ENCODE peak calls at places on chromosomes 7 and 10, in four cellular contexts. C is adrenal gland, Z is H54, V is HEK293T. H is an unnamed sample.

GRCh38 chr10:132477066-132477397 is 60.6 kb upstream of the INPP5A start:
- DNase-seq in Z (no peak), V (no peak), C (no peak), H (no peak)

GRCh38 chr7:41038211-41038610 is 664.7 kb downstream of the INHBA start:
- DNase-seq in V (no peak), Z (no peak), C (no peak), H (no peak)

GRCh38 chr7:117600912-117601311 is 121.1 kb downstream of the CFTR start:
- DNase-seq in V (no peak), C (no peak), Z (no peak), H (no peak)

GRCh38 chr10:30437039-30437781 is 3.2 kb downstream of the MAP3K8 start:
- DNase-seq in V (no peak), C (no peak), Z (no peak), H (no peak)

GRCh38 chr7:78514653-78515052 is 716.1 kb downstream of the PHTF2 start:
- DNase-seq in Z (no peak), V (no peak), C (no peak), H (no peak)

GRCh38 chr7:31368620-31369019 is 28.1 kb upstream of the NEUROD6 start:
- DNase-seq in C (no peak), Z (no peak), V (no peak), H (no peak)

GRCh38 chr10:5447611-5448071 is 35.3 kb downstream of the NET1 start:
- DNase-seq in Z (no peak), V (no peak), C (no peak), H (no peak)

GRCh38 chr7:12493407-12493806 is 77.1 kb upstream of the SCIN start:
- DNase-seq in C (no peak), Z (no peak), V (no peak), H (no peak)

GRCh38 chr10:58518775-58519174 is 6.1 kb downstream of the BICC1 start:
- DNase-seq in C (no peak), Z (no peak), V (no peak), H (no peak)

GRCh38 chr7:45151131-45151684 is 6.4 kb upstream of the RAMP3 start:
- DNase-seq in Z (no peak), V (no peak), C (peak; percentile 10), H (no peak)

GRCh38 chr10:56370217-56371113 is 9.4 kb upstream of the ZWINT start:
- DNase-seq in C (no peak), Z (no peak), V (no peak), H (no peak)

GRCh38 chr7:117674617-117675016 is 194.8 kb downstream of the CFTR start:
- DNase-seq in Z (no peak), V (no peak), C (no peak), H (no peak)

GRCh38 chr7:111363099-111363498 is 199.2 kb downstream of the IMMP2L start:
- DNase-seq in Z (no peak), C (no peak), V (no peak), H (no peak)

GRCh38 chr10:103890194-103890658 is 27.8 kb downstream of the STN1 start:
- DNase-seq in Z (no peak), V (no peak), C (no peak), H (no peak)

GRCh38 chr7:106257752-106258151 is 27.0 kb downstream of the NAMPT start:
- DNase-seq in C (no peak), V (no peak), Z (no peak), H (no peak)

GRCh38 chr7:142853739-142854504 is 954 bp upstream of the EPHB6 start:
- DNase-seq in V (peak; percentile 77), C (peak; percentile 51), Z (peak; percentile 36), H (peak; percentile 87)

GRCh38 chr7:141045126-141045841 is 28.6 kb upstream of the TMEM178B start:
- DNase-seq in V (no peak), C (no peak), Z (peak; percentile 26), H (no peak)

GRCh38 chr7:41574377-41574776 is 128.5 kb downstream of the INHBA start:
- DNase-seq in Z (no peak), V (no peak), C (no peak), H (no peak)

GRCh38 chr10:43878386-43878785 is 229.7 kb upstream of the ZNF32 start:
- DNase-seq in V (no peak), C (no peak), Z (no peak), H (no peak)

GRCh38 chr7:16962986-16963385 is 81.2 kb upstream of the AGR3 start:
- DNase-seq in V (peak; percentile 8), C (no peak), Z (no peak), H (no peak)

GRCh38 chr10:70274643-70275042 is 9.2 kb downstream of the NPFFR1 start:
- DNase-seq in C (peak; percentile 53), Z (no peak), V (no peak), H (no peak)

GRCh38 chr10:909831-910230 is 21.7 kb downstream of the LARP4B start:
- DNase-seq in V (no peak), Z (no peak), C (no peak), H (no peak)

GRCh38 chr10:4650572-4650971 is 175.4 kb upstream of the AKR1E2 start:
- DNase-seq in C (no peak), Z (no peak), V (no peak), H (no peak)

GRCh38 chr7:126803060-126803665 is 449.6 kb downstream of the GRM8 start:
- DNase-seq in C (peak; percentile 61), Z (peak; percentile 23), V (peak; percentile 40), H (peak; percentile 47)

GRCh38 chr7:91325731-91326130 is 61.5 kb downstream of the FZD1 start:
- DNase-seq in Z (no peak), C (no peak), V (no peak), H (no peak)

GRCh38 chr7:42350801-42351200 is 113.8 kb upstream of the GLI3 start:
- DNase-seq in C (no peak), Z (no peak), V (no peak), H (no peak)

GRCh38 chr10:88314362-88314761 is 268.8 kb downstream of the RNLS start:
- DNase-seq in V (no peak), C (no peak), Z (no peak), H (no peak)

GRCh38 chr10:33098966-33099663 is 141.1 kb upstream of the ITGB1 start:
- DNase-seq in V (no peak), C (no peak), Z (no peak), H (no peak)

GRCh38 chr10:118340486-118340885 is 1.6 kb downstream of the FAM204A start:
- DNase-seq in Z (no peak), V (no peak), C (no peak), H (no peak)

GRCh38 chr10:43955978-43956377 is 307.3 kb upstream of the ZNF32 start:
- DNase-seq in Z (no peak), C (no peak), V (no peak), H (no peak)

GRCh38 chr7:73971315-73971700 is 56.7 kb upstream of the ELN start:
- DNase-seq in C (no peak), Z (no peak), V (no peak), H (no peak)

GRCh38 chr7:63925262-63925625 is 73.4 kb upstream of the ZNF722 start:
- DNase-seq in V (no peak), Z (no peak), C (no peak), H (no peak)

GRCh38 chr7:4574851-4575250 is 107.2 kb upstream of the FOXK1 start:
- DNase-seq in V (no peak), C (no peak), Z (no peak), H (no peak)

GRCh38 chr10:124001391-124002260 is 91.8 kb downstream of the CHST15 start:
- DNase-seq in Z (no peak), V (no peak), C (no peak), H (no peak)

GRCh38 chr7:43721193-43721806 is 8.0 kb downstream of the COA1 start:
- DNase-seq in Z (no peak), V (no peak), C (no peak), H (no peak)

GRCh38 chr10:71946700-71947099 is 17.5 kb upstream of the CHST3 start:
- DNase-seq in C (no peak), Z (no peak), V (no peak), H (no peak)

GRCh38 chr10:98423691-98424120 is 8.7 kb upstream of the PYROXD2 start:
- DNase-seq in C (no peak), Z (no peak), V (peak; percentile 45), H (peak; percentile 78)

GRCh38 chr7:46784746-46785145 is 797.2 kb downstream of the TNS3 start:
- DNase-seq in V (no peak), C (no peak), Z (peak; percentile 19), H (no peak)